ENCODE peak calls at places on chromosomes 16 and 17, in eight cellular contexts. J, B, X, P, U, A, F and L are unnamed samples.

GRCh38 chr17:74354123-74354522 is 7.5 kb downstream of the BTBD17 start:
- DNase-seq in J (no peak), B (peak; percentile 92), X (peak; percentile 45), P (no peak), U (peak; percentile 95), A (peak; percentile 46), F (no peak), L (no peak)

GRCh38 chr16:27356794-27357193 is 43.0 kb downstream of the IL4R start:
- DNase-seq in J (no peak), B (no peak), X (no peak), P (no peak), U (no peak), A (no peak), F (no peak), L (no peak)

GRCh38 chr16:88957456-88957767 is 19.6 kb downstream of the CBFA2T3 start:
- DNase-seq in J (no peak), B (no peak), X (no peak), P (no peak), U (no peak), A (no peak), F (no peak), L (no peak)

GRCh38 chr17:74282587-74283370 is 8.7 kb downstream of the DNAI2 start:
- DNase-seq in J (no peak), B (no peak), X (peak; percentile 39), P (no peak), U (no peak), A (no peak), F (no peak), L (no peak)

GRCh38 chr17:10126554-10127493 is 71.6 kb downstream of the GAS7 start:
- DNase-seq in J (peak; percentile 63), B (peak; percentile 19), X (no peak), P (peak; percentile 90), U (no peak), A (no peak), F (no peak), L (no peak)

GRCh38 chr17:3796110-3796821 is 4.7 kb downstream of the ITGAE start:
- DNase-seq in J (no peak), B (no peak), X (peak; percentile 83), P (no peak), U (no peak), A (no peak), F (no peak), L (no peak)

GRCh38 chr16:83701494-83701893 is 106.3 kb upstream of the HSBP1 start:
- DNase-seq in J (no peak), B (peak; percentile 86), X (no peak), P (peak; percentile 33), U (peak; percentile 78), A (peak; percentile 26), F (peak; percentile 43), L (no peak)

GRCh38 chr16:17369441-17369951 is 101.3 kb downstream of the XYLT1 start:
- DNase-seq in J (no peak), B (no peak), X (peak; percentile 68), P (no peak), U (no peak), A (no peak), F (no peak), L (no peak)

GRCh38 chr17:19660219-19660870 is 11.8 kb downstream of the ALDH3A2 start:
- DNase-seq in J (no peak), B (no peak), X (no peak), P (no peak), U (no peak), A (no peak), F (no peak), L (no peak)

GRCh38 chr17:40072481-40073346 is 9.9 kb downstream of the THRA start:
- DNase-seq in J (no peak), B (no peak), X (no peak), P (no peak), U (peak; percentile 33), A (no peak), F (no peak), L (no peak)

GRCh38 chr16:85621698-85622433 is 8.7 kb downstream of the GSE1 start:
- DNase-seq in J (no peak), B (no peak), X (no peak), P (no peak), U (no peak), A (peak; percentile 58), F (no peak), L (no peak)

GRCh38 chr16:85623250-85623649 is 10.1 kb downstream of the GSE1 start:
- DNase-seq in J (no peak), B (no peak), X (no peak), P (no peak), U (no peak), A (no peak), F (no peak), L (no peak)

GRCh38 chr16:85623997-85624601 is 11.0 kb downstream of the GSE1 start:
- DNase-seq in J (no peak), B (no peak), X (no peak), P (no peak), U (no peak), A (no peak), F (no peak), L (no peak)

GRCh38 chr16:85624646-85625045 is 11.5 kb downstream of the GSE1 start:
- DNase-seq in J (no peak), B (no peak), X (no peak), P (no peak), U (no peak), A (no peak), F (no peak), L (no peak)

DNA sequence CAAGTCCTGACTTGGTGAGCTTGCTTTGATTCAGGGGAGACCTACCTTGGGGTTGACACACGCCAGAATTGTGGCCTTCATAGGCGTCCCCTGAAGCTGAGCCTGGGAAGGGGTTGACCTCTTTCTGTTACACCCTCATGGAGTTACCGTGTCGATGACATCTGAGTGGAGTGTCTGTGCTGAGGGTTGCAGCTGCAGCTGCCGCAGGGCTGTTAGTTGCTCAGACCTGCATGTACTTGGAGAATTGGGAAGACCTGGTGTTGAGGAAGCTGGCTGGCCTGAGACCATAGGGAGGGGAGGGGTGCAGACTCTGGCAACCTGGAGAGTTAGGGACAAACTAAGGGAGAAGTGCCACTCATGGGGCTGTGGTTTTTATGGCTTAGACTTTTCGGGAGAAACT is 9.6 kb downstream of the GSE1 start:
- DNase-seq in J (no peak), B (no peak), X (no peak), P (no peak), U (no peak), A (no peak), F (no peak), L (no peak)
- TF ChIP-seq CTCF in J (no peak), B (no peak), X (no peak), P (no peak), U (no peak), A (no peak), F (no peak), L (no peak)

GRCh38 chr16:49349446-49350168 is 24.0 kb upstream of the C16orf78 start:
- DNase-seq in J (no peak), B (no peak), X (no peak), P (no peak), U (no peak), A (no peak), F (no peak), L (no peak)

GRCh38 chr16:49350265-49351103 is 23.1 kb upstream of the C16orf78 start:
- DNase-seq in J (peak; percentile 28), B (peak; percentile 73), X (peak; percentile 21), P (peak; percentile 47), U (peak; percentile 73), A (peak; percentile 45), F (peak; percentile 54), L (peak; percentile 33)

GRCh38 chr16:49346459-49346858 is 27.1 kb upstream of the C16orf78 start:
- DNase-seq in J (no peak), B (no peak), X (no peak), P (no peak), U (no peak), A (no peak), F (no peak), L (no peak)

GRCh38 chr16:49347476-49347875 is 26.1 kb upstream of the C16orf78 start:
- DNase-seq in J (no peak), B (no peak), X (no peak), P (no peak), U (no peak), A (no peak), F (no peak), L (no peak)

DNA sequence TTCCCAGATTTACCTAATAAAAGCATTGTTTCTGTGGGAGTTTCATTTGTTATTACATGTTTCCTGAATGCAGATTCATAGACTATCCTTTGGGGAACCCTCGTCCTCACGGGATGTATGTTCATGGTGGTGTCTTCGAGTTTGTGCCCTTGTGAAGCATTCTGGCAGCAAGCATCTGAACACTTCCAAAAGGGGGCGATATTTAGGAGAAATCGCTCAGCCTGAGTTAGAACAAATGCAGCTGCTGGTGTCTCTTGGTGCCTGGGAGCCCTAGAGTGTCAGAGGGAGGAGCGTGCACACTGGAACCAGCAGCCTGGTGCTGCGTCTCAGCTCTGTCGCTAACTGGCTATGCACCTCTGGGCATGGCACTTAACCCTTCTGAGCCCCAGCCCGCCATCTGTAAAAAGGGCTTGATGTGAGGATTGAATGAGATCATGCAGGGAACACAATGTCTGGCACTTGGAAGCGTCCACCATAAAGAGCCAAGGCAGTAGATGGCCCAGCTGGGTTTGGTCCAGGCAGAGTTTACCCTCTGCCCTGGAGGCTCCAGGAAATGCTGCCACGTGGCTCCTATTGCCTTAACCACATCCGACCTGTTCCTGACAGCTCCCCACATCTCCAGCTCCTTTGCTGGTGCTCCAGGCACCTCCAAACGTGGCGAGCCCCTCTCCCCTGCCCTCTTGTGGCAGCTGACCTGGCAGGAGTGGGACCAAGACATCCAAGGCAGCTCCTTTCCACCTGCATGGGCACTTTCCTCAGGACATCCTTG is 25.0 kb upstream of the C16orf78 start:
- DNase-seq in J (no peak), B (no peak), X (no peak), P (no peak), U (peak; percentile 56), A (no peak), F (no peak), L (no peak)
- TF ChIP-seq CTCF in J (no peak), B (peak; percentile 26), X (no peak), P (no peak), U (peak; percentile 51), A (no peak), F (no peak), L (peak; percentile 24)

GRCh38 chr16:62478903-62479458 is 442.7 kb upstream of the CDH8 start:
- DNase-seq in J (no peak), B (no peak), X (no peak), P (no peak), U (no peak), A (no peak), F (no peak), L (no peak)
- TF ChIP-seq CTCF in J (no peak), B (no peak), X (no peak), P (no peak), U (no peak), A (no peak), F (no peak), L (no peak)

DNA sequence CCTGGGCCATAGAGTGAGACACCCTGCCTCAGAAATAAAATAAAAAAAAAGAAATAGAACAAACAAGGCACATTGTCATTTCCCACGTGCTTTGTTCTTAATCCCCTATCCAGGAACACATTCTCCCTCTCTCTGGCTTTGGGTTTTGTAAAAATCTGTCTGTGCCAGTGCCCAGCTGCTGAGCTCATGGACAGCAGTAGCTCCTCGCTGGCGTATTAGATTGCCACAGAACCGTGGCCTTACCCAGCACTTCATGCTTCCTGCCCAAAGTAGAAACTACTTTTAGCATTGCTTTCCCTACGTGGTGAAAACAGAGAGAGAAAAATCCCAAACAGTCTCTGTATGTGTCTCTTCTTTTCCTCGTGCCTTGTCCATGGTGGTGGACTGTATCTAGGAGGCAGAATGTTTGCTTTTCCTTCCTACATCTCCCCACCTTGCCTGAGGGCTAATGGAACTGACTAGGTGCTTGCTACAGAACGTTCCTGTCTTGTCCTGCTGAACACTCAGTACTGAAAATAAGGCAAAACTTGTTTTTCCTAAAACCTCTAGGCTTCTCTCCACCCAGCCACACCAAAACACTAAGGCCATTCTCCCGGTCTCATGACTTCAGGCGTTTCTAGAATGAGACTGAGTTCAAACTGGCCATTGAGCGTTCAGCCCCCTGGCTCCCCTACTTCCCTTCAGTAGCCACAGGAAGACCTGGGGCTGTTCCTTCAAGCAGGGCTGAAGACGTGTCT is 26.1 kb downstream of the MNT start:
- DNase-seq in J (no peak), B (no peak), X (no peak), P (no peak), U (no peak), A (no peak), F (no peak), L (no peak)
- TF ChIP-seq CTCF in J (no peak), B (no peak), X (no peak), P (no peak), U (no peak), A (no peak), F (no peak), L (no peak)